ENCODE peak calls at places on chromosomes 13 and 19, in ten cellular contexts. H is ovary, E is sigmoid colon, S is A549, U is body of pancreas, R is tibial nerve, Z is suprapubic skin, J is esophagus muscularis mucosa, I is transverse colon, O is testis. W is an unnamed sample.
A peak's percentile ranks its signal among the peaks of the same experiment; 100 is the strongest.

GRCh38 chr13:111122631-111123030 is 7.5 kb downstream of the ARHGEF7 start:
- DNase-seq in H (no peak), E (no peak), S (no peak), U (no peak), R (no peak), Z (no peak), J (no peak), I (no peak), O (no peak), W (no peak)

GRCh38 chr13:51867062-51867461 is 5.3 kb downstream of the CCDC70 start:
- DNase-seq in H (no peak), E (no peak), S (no peak), U (no peak), R (no peak), Z (no peak), J (no peak), I (no peak), O (no peak), W (no peak)

GRCh38 chr13:24511019-24511823 is 1.4 kb downstream of the PARP4 start:
- DNase-seq in H (no peak), E (no peak), S (peak; percentile 68), U (no peak), R (no peak), Z (no peak), J (no peak), I (peak; percentile 56), O (no peak), W (no peak)

GRCh38 chr19:10333758-10334339 is 520 bp upstream of the RAVER1 start:
- DNase-seq in H (no peak), E (no peak), S (no peak), U (no peak), R (no peak), Z (no peak), J (no peak), I (no peak), O (peak; percentile 20), W (no peak)

GRCh38 chr13:22311734-22312404 is 641.0 kb downstream of the FGF9 start:
- DNase-seq in H (no peak), E (peak; percentile 56), S (no peak), U (no peak), R (no peak), Z (no peak), J (no peak), I (no peak), O (no peak), W (no peak)

GRCh38 chr19:38190061-38190460 is 34.0 kb downstream of the DPF1 start:
- DNase-seq in H (no peak), E (no peak), S (no peak), U (no peak), R (no peak), Z (no peak), J (no peak), I (no peak), O (no peak), W (no peak)

GRCh38 chr13:23754506-23754905 is 134.7 kb downstream of the MIPEP start:
- DNase-seq in H (no peak), E (no peak), S (no peak), U (no peak), R (no peak), Z (no peak), J (no peak), I (no peak), O (peak; percentile 76), W (no peak)

GRCh38 chr13:74153316-74153715 is 19.1 kb upstream of the KLF12 start:
- DNase-seq in H (no peak), E (no peak), S (no peak), U (no peak), R (no peak), Z (no peak), J (no peak), I (no peak), O (no peak), W (no peak)

GRCh38 chr13:45807520-45808099 is 43.9 kb downstream of the SIAH3 start:
- DNase-seq in H (no peak), E (no peak), S (peak; percentile 33), U (peak; percentile 26), R (no peak), Z (no peak), J (no peak), I (no peak), O (peak; percentile 53), W (no peak)

GRCh38 chr19:38726761-38727301 is 17.4 kb downstream of the CAPN12 start:
- DNase-seq in H (no peak), E (no peak), S (no peak), U (no peak), R (no peak), Z (no peak), J (no peak), I (no peak), O (no peak), W (no peak)

GRCh38 chr19:52474351-52475127 is 21.2 kb downstream of the ZNF578 start:
- DNase-seq in H (no peak), E (no peak), S (no peak), U (no peak), R (no peak), Z (no peak), J (no peak), I (no peak), O (no peak), W (no peak)

GRCh38 chr13:79477968-79478367 is 3.0 kb upstream of the NDFIP2 start:
- DNase-seq in H (no peak), E (no peak), S (no peak), U (no peak), R (no peak), Z (no peak), J (no peak), I (no peak), O (no peak), W (no peak)

GRCh38 chr13:79481685-79482052 is 714 bp downstream of the NDFIP2 start:
- DNase-seq in H (no peak), E (no peak), S (no peak), U (peak; percentile 30), R (no peak), Z (no peak), J (no peak), I (peak; percentile 44), O (no peak), W (no peak)

GRCh38 chr13:79482271-79482970 is 1.5 kb downstream of the NDFIP2 start:
- DNase-seq in H (no peak), E (no peak), S (no peak), U (no peak), R (no peak), Z (no peak), J (no peak), I (no peak), O (no peak), W (no peak)

GRCh38 chr13:79483302-79483701 is 2.3 kb downstream of the NDFIP2 start:
- DNase-seq in H (no peak), E (no peak), S (no peak), U (no peak), R (no peak), Z (no peak), J (no peak), I (no peak), O (no peak), W (no peak)

GRCh38 chr13:79480954-79481684 is at the start of gene NDFIP2:
- DNase-seq in H (peak; percentile 83), E (peak; percentile 88), S (peak; percentile 83), U (peak; percentile 88), R (peak; percentile 49), Z (peak; percentile 91), J (no peak), I (peak; percentile 92), O (peak; percentile 88), W (peak; percentile 90)
- TF ChIP-seq POLR2A in H (peak; percentile 15), E (peak; percentile 29), S (peak; percentile 70), U (peak; percentile 90), R (no peak), Z (no peak), J (peak; percentile 8), I (peak; percentile 91), O (no peak), W (peak; percentile 36)

DNA sequence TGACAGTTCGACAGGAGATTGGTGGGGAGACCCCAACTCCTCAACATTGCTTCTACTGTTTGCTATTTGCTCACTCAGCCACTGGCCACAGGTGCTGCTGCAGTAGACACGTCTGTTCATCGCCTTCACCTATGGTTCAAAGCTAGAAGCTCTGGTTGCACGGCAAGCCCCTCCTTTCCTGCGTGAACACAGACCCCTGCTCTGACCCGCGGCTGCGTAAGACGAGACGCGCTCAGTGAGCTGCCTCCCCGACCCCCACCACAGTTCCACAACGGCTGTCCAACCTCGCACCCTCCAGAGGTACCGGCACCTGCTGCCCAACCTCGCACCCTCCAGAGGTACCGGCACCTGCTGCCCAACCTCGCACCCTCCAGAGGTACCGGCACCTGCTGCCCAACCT is 6.8 kb downstream of the RASA3 start:
- DNase-seq in H (no peak), E (no peak), S (no peak), U (no peak), R (no peak), Z (no peak), J (no peak), I (no peak), O (no peak), W (no peak)
- H3K4me1 ChIP-seq in H (peaks cover 4% of the 10 kb centered on the region), E (peaks cover 60% of the 10 kb centered on the region), S (peaks cover under 1% of the 10 kb centered on the region), U (peaks cover 11% of the 10 kb centered on the region), R (peaks cover 84% of the 10 kb centered on the region), Z (peaks cover 38% of the 10 kb centered on the region), J (peaks cover 61% of the 10 kb centered on the region), I (peaks cover 20% of the 10 kb centered on the region), O (peaks cover 5% of the 10 kb centered on the region), W (peaks cover 83% of the 10 kb centered on the region)

GRCh38 chr19:19050104-19050503 is 13.7 kb upstream of the SLC25A42 start:
- DNase-seq in H (no peak), E (no peak), S (no peak), U (no peak), R (no peak), Z (no peak), J (no peak), I (no peak), O (no peak), W (no peak)

GRCh38 chr19:19050731-19051130 is 13.1 kb upstream of the SLC25A42 start:
- DNase-seq in H (no peak), E (no peak), S (no peak), U (no peak), R (no peak), Z (no peak), J (no peak), I (no peak), O (no peak), W (no peak)

GRCh38 chr19:19049406-19049805 is 14.4 kb upstream of the SLC25A42 start:
- DNase-seq in H (no peak), E (no peak), S (no peak), U (no peak), R (no peak), Z (no peak), J (no peak), I (no peak), O (no peak), W (no peak)

GRCh38 chr19:19053508-19054314 is 10.1 kb upstream of the SLC25A42 start:
- DNase-seq in H (peak; percentile 75), E (peak; percentile 79), S (peak; percentile 57), U (peak; percentile 65), R (no peak), Z (no peak), J (no peak), I (peak; percentile 77), O (peak; percentile 65), W (no peak)

GRCh38 chr19:19051478-19052213 is 12.1 kb upstream of the SLC25A42 start:
- DNase-seq in H (no peak), E (no peak), S (no peak), U (no peak), R (no peak), Z (no peak), J (no peak), I (no peak), O (no peak), W (no peak)
- TF ChIP-seq POLR2A in H (no peak), E (no peak), S (no peak), U (no peak), R (no peak), Z (no peak), J (no peak), I (no peak), O (no peak), W (no peak)

GRCh38 chr19:16593181-16593580 is 21.0 kb upstream of the SLC35E1 start:
- DNase-seq in H (no peak), E (no peak), S (no peak), U (no peak), R (no peak), Z (no peak), J (no peak), I (no peak), O (no peak), W (no peak)
- H3K4me1 ChIP-seq in H (peaks cover 18% of the 10 kb centered on the region), E (peaks cover 62% of the 10 kb centered on the region), S (peaks cover 20% of the 10 kb centered on the region), U (peaks cover 36% of the 10 kb centered on the region), R (peaks cover 85% of the 10 kb centered on the region), Z (peaks cover 64% of the 10 kb centered on the region), J (peaks cover 61% of the 10 kb centered on the region), I (peaks cover 10% of the 10 kb centered on the region), O (peaks cover 42% of the 10 kb centered on the region), W (peaks cover 74% of the 10 kb centered on the region)

W was measured in vagina.